ENCODE peak calls at places on chromosomes 7 and 10, in six cellular contexts. W is stomach, U is H54, C is ureter, S is GM20000, B is NCI-H774. L is an unnamed sample.

GRCh38 chr10:8392216-8392615 is 337.7 kb downstream of the GATA3 start:
- DNase-seq in W (no peak), U (no peak), B (no peak), C (no peak), S (no peak), L (no peak)

GRCh38 chr10:18340496-18341051 is 200.3 kb downstream of the CACNB2 start:
- DNase-seq in U (no peak), W (no peak), S (no peak), C (no peak), B (no peak), L (no peak)

GRCh38 chr7:126667742-126668366 is 584.9 kb downstream of the GRM8 start:
- DNase-seq in W (no peak), U (peak), B (no peak), S (no peak), C (no peak), L (no peak)

GRCh38 chr7:22074961-22075360 is 129.3 kb upstream of the CDCA7L start:
- DNase-seq in U (no peak), W (no peak), S (no peak), C (no peak), B (no peak), L (no peak)

GRCh38 chr7:26843696-26844095 is 20.7 kb downstream of the SKAP2 start:
- DNase-seq in C (no peak), U (no peak), B (no peak), W (no peak), S (no peak), L (no peak)

GRCh38 chr7:92325173-92325572 is 79.4 kb downstream of the ANKIB1 start:
- DNase-seq in B (no peak), C (no peak), S (no peak), W (no peak), U (no peak), L (no peak)

GRCh38 chr7:99837649-99838361 is 10.0 kb downstream of the CYP3A43 start:
- DNase-seq in U (no peak), W (no peak), C (no peak), B (no peak), S (peak), L (no peak)

GRCh38 chr7:39085189-39085588 is 107.5 kb downstream of the POU6F2 start:
- DNase-seq in U (no peak), B (no peak), W (no peak), C (no peak), S (no peak), L (no peak)

GRCh38 chr7:150448789-150449147 is 1.7 kb upstream of the GIMAP8 start:
- DNase-seq in C (peak), S (peak), U (peak), B (peak), W (peak), L (peak)

GRCh38 chr7:101995121-101995520 is 177.7 kb downstream of the CUX1 start:
- DNase-seq in B (no peak), S (no peak), U (no peak), W (no peak), C (no peak), L (no peak)

GRCh38 chr10:63738410-63738809 is 217.2 kb downstream of the REEP3 start:
- DNase-seq in W (no peak), U (peak), B (no peak), C (no peak), S (no peak), L (no peak)

GRCh38 chr10:67385566-67385965 is 310.4 kb downstream of the CTNNA3 start:
- DNase-seq in C (no peak), S (no peak), B (no peak), W (no peak), U (no peak), L (no peak)

GRCh38 chr7:50304158-50304910 is at the start of gene IKZF1:
- DNase-seq in C (peak), S (peak), U (no peak), B (peak), W (peak), L (no peak)

GRCh38 chr10:97828721-97829120 is 20.9 kb upstream of the GOLGA7B start:
- DNase-seq in U (no peak), B (no peak), W (no peak), S (no peak), C (no peak), L (no peak)

GRCh38 chr7:119572132-119572531 is 700.8 kb upstream of the KCND2 start:
- DNase-seq in U (no peak), B (no peak), C (no peak), W (no peak), S (no peak), L (no peak)

GRCh38 chr10:21468086-21468485 is 57.4 kb downstream of the SKIDA1 start:
- DNase-seq in U (no peak), C (no peak), W (no peak), S (no peak), B (no peak), L (no peak)

GRCh38 chr7:44990520-44991023 is 9.4 kb upstream of the CCM2 start:
- DNase-seq in C (no peak), S (no peak), U (no peak), W (no peak), B (no peak), L (no peak)

GRCh38 chr7:90262438-90262837 is 17.5 kb downstream of the CFAP69 start:
- DNase-seq in U (no peak), C (no peak), B (no peak), S (peak), W (no peak), L (peak)

GRCh38 chr7:44772440-44772839 is 23.8 kb downstream of the ZMIZ2 start:
- DNase-seq in U (no peak), C (no peak), B (no peak), S (no peak), W (no peak), L (no peak)

GRCh38 chr10:92076722-92077121 is 153.2 kb downstream of the BTAF1 start:
- DNase-seq in U (no peak), S (no peak), B (no peak), C (no peak), W (no peak), L (no peak)

GRCh38 chr10:89554433-89554832 is 19.0 kb upstream of the SLC16A12 start:
- DNase-seq in C (no peak), B (no peak), U (no peak), W (no peak), S (no peak), L (no peak)

GRCh38 chr10:118590334-118590733 is 5.1 kb downstream of the PRLHR start:
- DNase-seq in C (no peak), B (peak), S (no peak), U (no peak), W (peak), L (peak)

GRCh38 chr7:27248911-27249723 is 6.5 kb downstream of the EVX1 start:
- DNase-seq in C (no peak), U (no peak), B (no peak), W (no peak), S (no peak), L (no peak)

GRCh38 chr10:35433851-35434426 is 97.6 kb downstream of the CCNY start:
- DNase-seq in U (no peak), C (no peak), S (no peak), W (no peak), B (no peak), L (peak)

GRCh38 chr10:18164771-18165361 is 24.6 kb downstream of the CACNB2 start:
- DNase-seq in B (no peak), S (no peak), U (no peak), W (no peak), C (no peak), L (no peak)

GRCh38 chr7:139118234-139118802 is 8.8 kb upstream of the ZC3HAV1 start:
- DNase-seq in S (peak), C (no peak), B (peak), W (no peak), U (peak), L (no peak)

GRCh38 chr7:30914611-30915601 is 3.3 kb downstream of the AQP1 start:
- DNase-seq in C (no peak), W (no peak), B (no peak), U (peak), S (no peak), L (no peak)

GRCh38 chr7:26593405-26593804 is 271.0 kb downstream of the SKAP2 start:
- DNase-seq in C (no peak), W (no peak), U (no peak), B (no peak), S (no peak), L (peak)

GRCh38 chr10:102429468-102429867 is 2.9 kb downstream of the CUEDC2 start:
- DNase-seq in B (no peak), C (no peak), W (no peak), U (no peak), S (no peak), L (no peak)

GRCh38 chr7:22433710-22434460 is 66.1 kb downstream of the STEAP1B start:
- DNase-seq in C (no peak), S (no peak), B (no peak), U (peak), W (no peak), L (no peak)

GRCh38 chr10:104806791-104807190 is 165.7 kb downstream of the SORCS3 start:
- DNase-seq in C (no peak), U (no peak), B (no peak), S (no peak), W (no peak), L (no peak)

GRCh38 chr7:2110586-2111396 is 122.0 kb downstream of the MAD1L1 start:
- DNase-seq in C (no peak), U (no peak), B (no peak), S (no peak), W (peak), L (no peak)

GRCh38 chr7:99729501-99730261 is 5.3 kb downstream of the CYP3A7 start:
- DNase-seq in S (no peak), C (no peak), U (no peak), W (no peak), B (no peak), L (no peak)

GRCh38 chr7:29319719-29320521 is 125.3 kb downstream of the CHN2 start:
- DNase-seq in C (no peak), B (no peak), S (no peak), W (no peak), U (no peak), L (no peak)

GRCh38 chr7:46909601-46910051 is 672.3 kb downstream of the TNS3 start:
- DNase-seq in S (no peak), B (no peak), W (no peak), U (no peak), C (no peak), L (no peak)

GRCh38 chr7:146656988-146657387 is 540.4 kb downstream of the CNTNAP2 start:
- DNase-seq in W (no peak), S (no peak), B (no peak), C (no peak), U (no peak), L (no peak)

GRCh38 chr7:47103498-47104205 is 478.3 kb downstream of the TNS3 start:
- DNase-seq in C (no peak), S (no peak), U (no peak), B (no peak), W (no peak), L (no peak)